ENCODE peak calls at places on chromosomes 2 and 18, in nine cellular contexts. One of them, this sample, is unnamed. For H3K4me1, the result is how much of the 10 kb centered on the place peaks cover.

GRCh38 chr18:24103622-24104021 is 35.2 kb upstream of the CABYR start:
- DNase-seq in HCT116: no peak
- DNase-seq in HepG2: no peak
- DNase-seq in adrenal gland: no peak
- DNase-seq in thyroid gland: no peak
- DNase-seq in Peyer's patch: no peak
- DNase-seq in H1: no peak
- DNase-seq in K562: no peak
- DNase-seq in GM12878: no peak
- DNase-seq in this sample: no peak

GRCh38 chr2:55883339-55883738 is 40.2 kb downstream of the EFEMP1 start:
- DNase-seq in HCT116: no peak
- DNase-seq in HepG2: no peak
- DNase-seq in adrenal gland: peak
- DNase-seq in thyroid gland: no peak
- DNase-seq in Peyer's patch: no peak
- DNase-seq in H1: no peak
- DNase-seq in K562: no peak
- DNase-seq in GM12878: no peak
- DNase-seq in this sample: no peak

GRCh38 chr2:74304332-74305148 is 38.7 kb downstream of the SLC4A5 start:
- DNase-seq in HCT116: no peak
- DNase-seq in HepG2: no peak
- DNase-seq in adrenal gland: no peak
- DNase-seq in thyroid gland: peak
- DNase-seq in Peyer's patch: no peak
- DNase-seq in H1: no peak
- DNase-seq in K562: no peak
- DNase-seq in GM12878: no peak
- DNase-seq in this sample: no peak

GRCh38 chr2:118850171-118850900 is 2.9 kb upstream of the EN1 start:
- DNase-seq in HCT116: no peak
- DNase-seq in HepG2: no peak
- DNase-seq in adrenal gland: no peak
- DNase-seq in thyroid gland: peak
- DNase-seq in Peyer's patch: no peak
- DNase-seq in H1: no peak
- DNase-seq in K562: no peak
- DNase-seq in GM12878: no peak
- DNase-seq in this sample: no peak

GRCh38 chr2:164793531-164793930 is 48.1 kb downstream of the COBLL1 start:
- DNase-seq in HCT116: no peak
- DNase-seq in HepG2: no peak
- DNase-seq in adrenal gland: no peak
- DNase-seq in thyroid gland: no peak
- DNase-seq in Peyer's patch: no peak
- DNase-seq in H1: no peak
- DNase-seq in K562: no peak
- DNase-seq in GM12878: no peak
- DNase-seq in this sample: no peak

GRCh38 chr2:40315684-40316083 is 136.2 kb downstream of the SLC8A1 start:
- DNase-seq in HCT116: no peak
- DNase-seq in HepG2: no peak
- DNase-seq in adrenal gland: peak
- DNase-seq in thyroid gland: no peak
- DNase-seq in Peyer's patch: no peak
- DNase-seq in H1: no peak
- DNase-seq in K562: no peak
- DNase-seq in GM12878: no peak
- DNase-seq in this sample: peak

GRCh38 chr2:159155315-159155714 is 131.2 kb downstream of the WDSUB1 start:
- DNase-seq in HCT116: no peak
- DNase-seq in HepG2: no peak
- DNase-seq in adrenal gland: no peak
- DNase-seq in thyroid gland: peak
- DNase-seq in Peyer's patch: no peak
- DNase-seq in H1: peak
- DNase-seq in K562: no peak
- DNase-seq in GM12878: no peak
- DNase-seq in this sample: peak

GRCh38 chr2:46866770-46867246 is 48.8 kb downstream of the MCFD2 start:
- DNase-seq in HCT116: no peak
- DNase-seq in HepG2: peak
- DNase-seq in adrenal gland: peak
- DNase-seq in thyroid gland: peak
- DNase-seq in Peyer's patch: peak
- DNase-seq in H1: no peak
- DNase-seq in K562: no peak
- DNase-seq in GM12878: no peak
- DNase-seq in this sample: peak

GRCh38 chr2:134927195-134927594 is 8.6 kb downstream of the CCNT2 start:
- DNase-seq in HCT116: no peak
- DNase-seq in HepG2: no peak
- DNase-seq in adrenal gland: peak
- DNase-seq in thyroid gland: no peak
- DNase-seq in Peyer's patch: no peak
- DNase-seq in H1: no peak
- DNase-seq in K562: no peak
- DNase-seq in GM12878: no peak
- DNase-seq in this sample: no peak
- H3K4me1 ChIP-seq in HCT116: under half
- H3K4me1 ChIP-seq in HepG2: half or more
- H3K4me1 ChIP-seq in adrenal gland: under half
- H3K4me1 ChIP-seq in thyroid gland: under half
- H3K4me1 ChIP-seq in Peyer's patch: under half
- H3K4me1 ChIP-seq in H1: under half
- H3K4me1 ChIP-seq in K562: under half
- H3K4me1 ChIP-seq in GM12878: under half
- H3K4me1 ChIP-seq in this sample: half or more

DNA sequence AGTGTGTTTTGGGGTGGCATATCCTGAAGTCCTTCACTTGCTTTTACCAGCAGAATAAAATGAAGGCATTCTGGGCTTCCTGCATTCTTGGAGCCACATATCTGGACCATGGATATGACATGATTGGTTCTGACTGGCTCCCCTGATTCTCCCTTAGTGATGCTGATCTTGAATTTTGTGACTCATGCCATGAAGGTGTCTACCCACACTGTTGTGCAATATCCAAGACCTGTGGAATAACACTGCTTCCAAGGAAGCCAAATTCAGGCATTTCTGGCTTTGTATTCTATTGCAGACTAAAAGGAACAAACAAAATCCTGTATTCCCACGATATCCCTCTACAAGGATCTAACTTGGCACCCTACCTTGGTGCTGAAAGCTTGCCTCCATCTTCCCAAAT is 125.8 kb downstream of the LYPD6B start:
- DNase-seq in HCT116: no peak
- DNase-seq in HepG2: no peak
- DNase-seq in adrenal gland: no peak
- DNase-seq in thyroid gland: no peak
- DNase-seq in Peyer's patch: no peak
- DNase-seq in H1: no peak
- DNase-seq in K562: no peak
- DNase-seq in GM12878: no peak
- DNase-seq in this sample: no peak
- TF ChIP-seq CTCF in HCT116: no peak
- TF ChIP-seq CTCF in HepG2: no peak
- TF ChIP-seq CTCF in adrenal gland: no peak
- TF ChIP-seq CTCF in thyroid gland: no peak
- TF ChIP-seq CTCF in Peyer's patch: no peak
- TF ChIP-seq CTCF in H1: no peak
- TF ChIP-seq CTCF in K562: no peak
- TF ChIP-seq CTCF in GM12878: no peak
- TF ChIP-seq CTCF in this sample: no peak

GRCh38 chr2:117336496-117336895 is 478.0 kb upstream of the DDX18 start:
- DNase-seq in HCT116: no peak
- DNase-seq in HepG2: no peak
- DNase-seq in adrenal gland: no peak
- DNase-seq in thyroid gland: no peak
- DNase-seq in Peyer's patch: no peak
- DNase-seq in H1: no peak
- DNase-seq in K562: no peak
- DNase-seq in GM12878: no peak
- DNase-seq in this sample: no peak

GRCh38 chr2:117339980-117340379 is 474.5 kb upstream of the DDX18 start:
- DNase-seq in HCT116: no peak
- DNase-seq in HepG2: no peak
- DNase-seq in adrenal gland: no peak
- DNase-seq in thyroid gland: no peak
- DNase-seq in Peyer's patch: no peak
- DNase-seq in H1: no peak
- DNase-seq in K562: no peak
- DNase-seq in GM12878: no peak
- DNase-seq in this sample: no peak

DNA sequence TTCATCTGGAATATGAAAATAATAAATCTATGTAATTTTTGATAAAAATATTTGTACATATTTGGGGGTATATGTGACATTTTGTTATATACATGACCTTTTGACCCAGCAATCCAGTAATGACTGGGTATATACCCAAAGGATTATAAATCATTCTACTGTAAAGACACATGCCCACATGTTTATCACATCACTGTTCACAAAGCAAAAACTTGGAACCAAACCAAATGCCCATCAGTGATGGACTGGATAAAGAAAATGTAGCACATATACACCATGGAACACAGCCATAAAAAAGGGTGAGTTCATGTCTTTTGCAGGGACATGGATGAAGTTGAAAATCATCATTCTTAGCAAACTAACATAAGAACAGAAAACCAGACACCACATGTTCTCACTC is 472.1 kb upstream of the DDX18 start:
- DNase-seq in HCT116: no peak
- DNase-seq in HepG2: no peak
- DNase-seq in adrenal gland: no peak
- DNase-seq in thyroid gland: no peak
- DNase-seq in Peyer's patch: no peak
- DNase-seq in H1: no peak
- DNase-seq in K562: no peak
- DNase-seq in GM12878: no peak
- DNase-seq in this sample: no peak
- TF ChIP-seq POLR2A in HCT116: no peak
- TF ChIP-seq POLR2A in HepG2: no peak
- TF ChIP-seq POLR2A in adrenal gland: no peak
- TF ChIP-seq POLR2A in thyroid gland: no peak
- TF ChIP-seq POLR2A in Peyer's patch: no peak
- TF ChIP-seq POLR2A in H1: no peak
- TF ChIP-seq POLR2A in K562: no peak
- TF ChIP-seq POLR2A in GM12878: no peak
- TF ChIP-seq POLR2A in this sample: no peak

GRCh38 chr2:24351627-24351938 is 8.8 kb downstream of the ITSN2 start:
- DNase-seq in HCT116: no peak
- DNase-seq in HepG2: no peak
- DNase-seq in adrenal gland: no peak
- DNase-seq in thyroid gland: no peak
- DNase-seq in Peyer's patch: no peak
- DNase-seq in H1: no peak
- DNase-seq in K562: no peak
- DNase-seq in GM12878: no peak
- DNase-seq in this sample: no peak
- H3K4me1 ChIP-seq in HCT116: under half
- H3K4me1 ChIP-seq in HepG2: under half
- H3K4me1 ChIP-seq in adrenal gland: under half
- H3K4me1 ChIP-seq in thyroid gland: under half
- H3K4me1 ChIP-seq in Peyer's patch: under half
- H3K4me1 ChIP-seq in H1: under half
- H3K4me1 ChIP-seq in K562: under half
- H3K4me1 ChIP-seq in GM12878: under half
- H3K4me1 ChIP-seq in this sample: half or more

GRCh38 chr2:232321156-232321816 is 57.3 kb upstream of the ALPP start:
- DNase-seq in HCT116: no peak
- DNase-seq in HepG2: no peak
- DNase-seq in adrenal gland: no peak
- DNase-seq in thyroid gland: no peak
- DNase-seq in Peyer's patch: peak
- DNase-seq in H1: no peak
- DNase-seq in K562: peak
- DNase-seq in GM12878: no peak
- DNase-seq in this sample: no peak
- TF ChIP-seq CTCF in HCT116: peak
- TF ChIP-seq CTCF in HepG2: peak
- TF ChIP-seq CTCF in adrenal gland: no peak
- TF ChIP-seq CTCF in thyroid gland: no peak
- TF ChIP-seq CTCF in Peyer's patch: no peak
- TF ChIP-seq CTCF in H1: peak
- TF ChIP-seq CTCF in K562: peak
- TF ChIP-seq CTCF in GM12878: no peak
- TF ChIP-seq CTCF in this sample: no peak

GRCh38 chr18:59139615-59140286 is at the start of gene SEC11C:
- DNase-seq in HCT116: peak
- DNase-seq in HepG2: peak
- DNase-seq in adrenal gland: peak
- DNase-seq in thyroid gland: peak
- DNase-seq in Peyer's patch: peak
- DNase-seq in H1: peak
- DNase-seq in K562: peak
- DNase-seq in GM12878: peak
- DNase-seq in this sample: peak
- TF ChIP-seq POLR2A in HCT116: peak
- TF ChIP-seq POLR2A in HepG2: peak
- TF ChIP-seq POLR2A in adrenal gland: no peak
- TF ChIP-seq POLR2A in thyroid gland: peak
- TF ChIP-seq POLR2A in Peyer's patch: peak
- TF ChIP-seq POLR2A in H1: no peak
- TF ChIP-seq POLR2A in K562: peak
- TF ChIP-seq POLR2A in GM12878: peak
- TF ChIP-seq POLR2A in this sample: peak

GRCh38 chr2:219448776-219449476 is 14.3 kb downstream of the SPEG start:
- DNase-seq in HCT116: no peak
- DNase-seq in HepG2: no peak
- DNase-seq in adrenal gland: no peak
- DNase-seq in thyroid gland: no peak
- DNase-seq in Peyer's patch: no peak
- DNase-seq in H1: no peak
- DNase-seq in K562: no peak
- DNase-seq in GM12878: no peak
- DNase-seq in this sample: no peak
- H3K4me1 ChIP-seq in HCT116: under half
- H3K4me1 ChIP-seq in HepG2: under half
- H3K4me1 ChIP-seq in adrenal gland: under half
- H3K4me1 ChIP-seq in thyroid gland: under half
- H3K4me1 ChIP-seq in Peyer's patch: under half
- H3K4me1 ChIP-seq in H1: under half
- H3K4me1 ChIP-seq in K562: under half
- H3K4me1 ChIP-seq in GM12878: under half
- H3K4me1 ChIP-seq in this sample: under half